ENCODE peak calls at places on chromosomes 12 and 14, in five cellular contexts. V is Calu3, I is spleen, Q is nucleus accumbens, B is stomach. M is an unnamed sample.

GRCh38 chr14:104977681-104978647 is at the start of gene AHNAK2:
- DNase-seq in V (peak; percentile 89), I (peak; percentile 87), Q (no peak), B (peak; percentile 78), M (peak; percentile 76)

GRCh38 chr14:76710093-76711010 is 50.9 kb upstream of the VASH1 start:
- DNase-seq in V (peak; percentile 26), I (no peak), Q (no peak), B (no peak), M (no peak)

GRCh38 chr12:15278816-15279658 is 43.3 kb upstream of the PTPRO start:
- DNase-seq in V (peak; percentile 25), I (peak; percentile 77), Q (no peak), B (peak; percentile 94), M (no peak)

GRCh38 chr14:43981135-43981787 is 525.8 kb downstream of the FSCB start:
- DNase-seq in V (no peak), I (no peak), Q (no peak), B (no peak), M (no peak)

GRCh38 chr14:50605776-50606175 is 45.8 kb downstream of the ATL1 start:
- DNase-seq in V (no peak), I (no peak), Q (no peak), B (no peak), M (no peak)

GRCh38 chr12:20376984-20377383 is 8.6 kb downstream of the PDE3A start:
- DNase-seq in V (peak; percentile 24), I (no peak), Q (no peak), B (no peak), M (no peak)

GRCh38 chr14:80364274-80364673 is 153.0 kb upstream of the DIO2 start:
- DNase-seq in V (no peak), I (no peak), Q (no peak), B (no peak), M (no peak)

GRCh38 chr12:1115471-1116242 is 124.6 kb downstream of the ERC1 start:
- DNase-seq in V (no peak), I (no peak), Q (no peak), B (no peak), M (no peak)

GRCh38 chr12:12883369-12884001 is 7.9 kb upstream of the GPRC5A start:
- DNase-seq in V (no peak), I (no peak), Q (no peak), B (peak; percentile 47), M (no peak)

GRCh38 chr12:115440438-115440837 is 756.5 kb upstream of the TBX3 start:
- DNase-seq in V (no peak), I (no peak), Q (no peak), B (peak; percentile 42), M (no peak)

GRCh38 chr14:104530651-104531050 is 48.9 kb upstream of the C14orf180 start:
- DNase-seq in V (no peak), I (no peak), Q (no peak), B (no peak), M (peak; percentile 20)

GRCh38 chr12:125586441-125586840 is 521.2 kb downstream of the AACS start:
- DNase-seq in V (no peak), I (no peak), Q (no peak), B (no peak), M (no peak)

GRCh38 chr12:46088040-46088439 is 97.7 kb upstream of the SCAF11 start:
- DNase-seq in V (no peak), I (no peak), Q (no peak), B (no peak), M (no peak)

GRCh38 chr12:116982721-116983502 is 72.2 kb downstream of the FBXW8 start:
- DNase-seq in V (no peak), I (no peak), Q (no peak), B (no peak), M (no peak)

GRCh38 chr12:70982286-70982685 is 61.7 kb upstream of the PTPRR start:
- DNase-seq in V (no peak), I (no peak), Q (no peak), B (no peak), M (no peak)

GRCh38 chr14:24809147-24809546 is 175.2 kb upstream of the GZMB start:
- DNase-seq in V (no peak), I (no peak), Q (no peak), B (no peak), M (no peak)

GRCh38 chr14:103391048-103391447 is 5.8 kb downstream of the MARK3 start:
- DNase-seq in V (peak; percentile 18), I (no peak), Q (no peak), B (no peak), M (no peak)

GRCh38 chr12:59928416-59928815 is 332.6 kb downstream of the SLC16A7 start:
- DNase-seq in V (no peak), I (no peak), Q (no peak), B (peak; percentile 75), M (no peak)

GRCh38 chr12:12349711-12350665 is at the start of gene MANSC1:
- DNase-seq in V (peak; percentile 73), I (peak; percentile 95), Q (peak; percentile 49), B (peak; percentile 78), M (peak; percentile 70)

GRCh38 chr12:30026621-30027234 is 243.0 kb upstream of the TMTC1 start:
- DNase-seq in V (no peak), I (no peak), Q (no peak), B (no peak), M (no peak)

GRCh38 chr12:125140918-125141573 is 75.8 kb downstream of the AACS start:
- DNase-seq in V (peak; percentile 54), I (no peak), Q (no peak), B (no peak), M (no peak)

GRCh38 chr14:88289214-88289613 is 33.9 kb downstream of the KCNK10 start:
- DNase-seq in V (no peak), I (no peak), Q (no peak), B (no peak), M (no peak)

GRCh38 chr12:52975204-52975603 is 26.3 kb downstream of the KRT18 start:
- DNase-seq in V (no peak), I (no peak), Q (no peak), B (no peak), M (no peak)

GRCh38 chr12:25001311-25001710 is 52.4 kb upstream of the BCAT1 start:
- DNase-seq in V (no peak), I (no peak), Q (no peak), B (no peak), M (no peak)

GRCh38 chr14:100303925-100304324 is 2.3 kb downstream of the SLC25A29 start:
- DNase-seq in V (no peak), I (no peak), Q (no peak), B (no peak), M (no peak)

GRCh38 chr12:9864913-9865675 is 4.1 kb downstream of the CLEC2B start:
- DNase-seq in V (no peak), I (no peak), Q (no peak), B (no peak), M (no peak)

GRCh38 chr12:87378526-87378925 is 650.7 kb downstream of the C12orf50 start:
- DNase-seq in V (no peak), I (no peak), Q (no peak), B (no peak), M (no peak)

GRCh38 chr14:48963231-48963630 is 622.9 kb downstream of the RPS29 start:
- DNase-seq in V (no peak), I (no peak), Q (no peak), B (no peak), M (no peak)

GRCh38 chr14:21039585-21040369 is 2.4 kb upstream of the RNASE7 start:
- DNase-seq in V (peak; percentile 37), I (peak; percentile 58), Q (no peak), B (peak; percentile 49), M (no peak)

GRCh38 chr12:132302466-132303358 is 26.7 kb downstream of the GALNT9 start:
- DNase-seq in V (no peak), I (peak; percentile 50), Q (no peak), B (no peak), M (no peak)

GRCh38 chr14:75307700-75308379 is 29.2 kb downstream of the FOS start:
- DNase-seq in V (peak; percentile 90), I (peak; percentile 90), Q (no peak), B (peak; percentile 91), M (peak; percentile 90)

GRCh38 chr12:92412931-92413685 is 267.5 kb upstream of the BTG1 start:
- DNase-seq in V (no peak), I (no peak), Q (no peak), B (no peak), M (no peak)

GRCh38 chr12:11834104-11834812 is 184.8 kb downstream of the ETV6 start:
- DNase-seq in V (no peak), I (no peak), Q (no peak), B (no peak), M (no peak)